ENCODE peak calls at places on chromosomes 2 and 18, in eight cellular contexts. B is stimulated activated CD8-positive, alpha-beta memory T cell treated with anti-CD3 and anti-CD28 coated beads, Interleukin-15, amount 100 ng/mL, for 24 hours; E is NCI-H1105; R is occipital lobe; A is naive thymus-derived CD4-positive, alpha-beta T cell; K is A673; P is GM04503; L is tibial nerve. Z is an unnamed sample.

GRCh38 chr2:824954-825353 is 125.7 kb upstream of the SNTG2 start:
- DNase-seq in B (no peak), E (no peak), R (no peak), A (no peak), K (no peak), P (no peak), L (no peak), Z (no peak)

GRCh38 chr2:28544915-28545589 is 49.2 kb downstream of the PLB1 start:
- DNase-seq in B (no peak), E (no peak), R (no peak), A (no peak), K (no peak), P (no peak), L (no peak), Z (no peak)

GRCh38 chr18:61551586-61551985 is 218.4 kb downstream of the CDH20 start:
- DNase-seq in B (no peak), E (peak), R (no peak), A (no peak), K (peak), P (peak), L (peak), Z (peak)

GRCh38 chr2:232420463-232421188 is 14.0 kb downstream of the ALPG start:
- DNase-seq in B (no peak), E (peak), R (no peak), A (no peak), K (no peak), P (no peak), L (no peak), Z (no peak)

GRCh38 chr2:219230201-219230540 is 565 bp downstream of the ANKZF1 start:
- DNase-seq in B (no peak), E (no peak), R (no peak), A (no peak), K (no peak), P (no peak), L (peak), Z (no peak)

GRCh38 chr2:101361519-101361918 is 25.8 kb downstream of the CREG2 start:
- DNase-seq in B (no peak), E (no peak), R (no peak), A (no peak), K (no peak), P (no peak), L (no peak), Z (no peak)

GRCh38 chr18:63091671-63092364 is 227.8 kb downstream of the BCL2 start:
- DNase-seq in B (no peak), E (no peak), R (no peak), A (no peak), K (no peak), P (no peak), L (no peak), Z (no peak)

GRCh38 chr2:214410918-214411554 is at the start of gene VWC2L:
- DNase-seq in B (peak), E (no peak), R (peak), A (no peak), K (peak), P (peak), L (peak), Z (peak)

GRCh38 chr18:48959551-48959920 is 8.8 kb upstream of the SMAD7 start:
- DNase-seq in B (no peak), E (no peak), R (no peak), A (no peak), K (no peak), P (no peak), L (no peak), Z (no peak)

GRCh38 chr2:24050041-24050655 is 607 bp downstream of the FKBP1B start:
- DNase-seq in B (no peak), E (no peak), R (no peak), A (peak), K (peak), P (no peak), L (no peak), Z (peak)

GRCh38 chr2:17815466-17816184 is 635 bp upstream of the MSGN1 start:
- DNase-seq in B (no peak), E (no peak), R (no peak), A (no peak), K (no peak), P (no peak), L (no peak), Z (no peak)

GRCh38 chr18:33560686-33561370 is 17.2 kb upstream of the ASXL3 start:
- DNase-seq in B (no peak), E (no peak), R (no peak), A (no peak), K (no peak), P (no peak), L (no peak), Z (no peak)

GRCh38 chr2:217399288-217399687 is 539.4 kb upstream of the TNP1 start:
- DNase-seq in B (no peak), E (no peak), R (no peak), A (no peak), K (no peak), P (no peak), L (no peak), Z (no peak)

GRCh38 chr2:97997774-97998392 is 2.1 kb upstream of the TMEM131 start:
- DNase-seq in B (no peak), E (peak), R (no peak), A (no peak), K (no peak), P (no peak), L (no peak), Z (no peak)

GRCh38 chr2:54559593-54560145 is 103.5 kb downstream of the SPTBN1 start:
- DNase-seq in B (no peak), E (no peak), R (no peak), A (no peak), K (peak), P (peak), L (peak), Z (peak)

GRCh38 chr2:23594079-23594494 is 209.1 kb downstream of the KLHL29 start:
- DNase-seq in B (no peak), E (peak), R (no peak), A (no peak), K (no peak), P (no peak), L (no peak), Z (no peak)

GRCh38 chr2:69454976-69455375 is 17.7 kb upstream of the NFU1 start:
- DNase-seq in B (no peak), E (no peak), R (no peak), A (no peak), K (no peak), P (no peak), L (no peak), Z (no peak)

GRCh38 chr2:130183500-130184373 is 1.7 kb downstream of the MZT2B start:
- DNase-seq in B (no peak), E (no peak), R (peak), A (no peak), K (peak), P (no peak), L (no peak), Z (peak)

GRCh38 chr18:50573679-50574078 is 13.8 kb downstream of the MAPK4 start:
- DNase-seq in B (no peak), E (no peak), R (no peak), A (no peak), K (no peak), P (no peak), L (no peak), Z (no peak)

GRCh38 chr2:96747061-96747460 is 7.2 kb upstream of the LMAN2L start:
- DNase-seq in B (no peak), E (no peak), R (no peak), A (no peak), K (peak), P (no peak), L (no peak), Z (no peak)

Z was measured in head of caudate nucleus.